ENCODE peak calls at places on chromosomes 4 and X, in nine cellular contexts. V is right cardiac atrium, N is stomach, R is IMR-90, K is brain microvascular endothelial cell, G is PC-3, F is lung, Z is cardiac muscle cell, T is uterus. J is an unnamed sample. For H3K27me3, the result is how much of the 10 kb centered on the place peaks cover.

GRCh38 chrX:123603516-123603915 is 129.3 kb downstream of the THOC2 start:
- DNase-seq in V (no peak), N (no peak), R (no peak), K (no peak), G (no peak), F (no peak), Z (no peak), T (no peak), J (no peak)

GRCh38 chrX:1727531-1728027 is 112.7 kb downstream of the ASMT start:
- DNase-seq in V (no peak), N (no peak), R (no peak), K (peak), G (peak), F (no peak), Z (no peak), T (no peak), J (no peak)

GRCh38 chr4:68021185-68021584 is 57.9 kb upstream of the TMPRSS11A start:
- DNase-seq in V (no peak), N (no peak), R (no peak), K (no peak), G (peak), F (no peak), Z (peak), T (no peak), J (no peak)

GRCh38 chrX:82742351-82742750 is 765.7 kb upstream of the POU3F4 start:
- DNase-seq in V (no peak), N (no peak), R (no peak), K (no peak), G (no peak), F (no peak), Z (no peak), T (no peak), J (no peak)

GRCh38 chr4:6538111-6538510 is 36.9 kb upstream of the MAN2B2 start:
- DNase-seq in V (no peak), N (no peak), R (no peak), K (no peak), G (no peak), F (no peak), Z (no peak), T (no peak), J (no peak)

GRCh38 chrX:16319929-16320328 is 152.6 kb downstream of the MAGEB17 start:
- DNase-seq in V (no peak), N (no peak), R (peak), K (peak), G (no peak), F (no peak), Z (no peak), T (no peak), J (no peak)

GRCh38 chr4:76545161-76545884 is 110.3 kb downstream of the SHROOM3 start:
- DNase-seq in V (no peak), N (no peak), R (peak), K (no peak), G (peak), F (no peak), Z (no peak), T (no peak), J (no peak)

GRCh38 chr4:62018537-62018936 is 818.4 kb downstream of the ADGRL3 start:
- DNase-seq in V (no peak), N (no peak), R (no peak), K (no peak), G (no peak), F (no peak), Z (no peak), T (no peak), J (no peak)

GRCh38 chr4:149441338-149441737 is 374.3 kb downstream of the IQCM start:
- DNase-seq in V (no peak), N (no peak), R (peak), K (peak), G (peak), F (no peak), Z (peak), T (no peak), J (no peak)

GRCh38 chrX:11678174-11678573 is 12.5 kb upstream of the ARHGAP6 start:
- DNase-seq in V (no peak), N (no peak), R (no peak), K (no peak), G (peak), F (no peak), Z (peak), T (peak), J (no peak)

GRCh38 chrX:68828740-68829593 is at the start of gene EFNB1:
- DNase-seq in V (peak), N (peak), R (peak), K (peak), G (peak), F (peak), Z (peak), T (peak), J (peak)

GRCh38 chr4:39205000-39205399 is 22.7 kb downstream of the WDR19 start:
- DNase-seq in V (no peak), N (no peak), R (no peak), K (no peak), G (no peak), F (no peak), Z (peak), T (no peak), J (no peak)

GRCh38 chrX:31318866-31319265 is 247.0 kb upstream of the FTHL17 start:
- DNase-seq in V (no peak), N (no peak), R (no peak), K (no peak), G (no peak), F (no peak), Z (no peak), T (no peak), J (no peak)
- H3K27me3 ChIP-seq in V (under half), N (under half), R (under half), K (under half), G (under half), F (under half), Z (under half), T (under half), J (under half)

GRCh38 chr4:56080384-56080783 is 131.6 kb downstream of the CEP135 start:
- DNase-seq in V (no peak), N (no peak), R (no peak), K (no peak), G (no peak), F (no peak), Z (peak), T (no peak), J (no peak)

GRCh38 chr4:56082809-56083208 is 134.1 kb downstream of the CEP135 start:
- DNase-seq in V (no peak), N (no peak), R (no peak), K (no peak), G (no peak), F (no peak), Z (no peak), T (no peak), J (no peak)

GRCh38 chr4:56078866-56079265 is 130.1 kb downstream of the CEP135 start:
- DNase-seq in V (no peak), N (no peak), R (no peak), K (no peak), G (no peak), F (no peak), Z (no peak), T (no peak), J (no peak)

DNA sequence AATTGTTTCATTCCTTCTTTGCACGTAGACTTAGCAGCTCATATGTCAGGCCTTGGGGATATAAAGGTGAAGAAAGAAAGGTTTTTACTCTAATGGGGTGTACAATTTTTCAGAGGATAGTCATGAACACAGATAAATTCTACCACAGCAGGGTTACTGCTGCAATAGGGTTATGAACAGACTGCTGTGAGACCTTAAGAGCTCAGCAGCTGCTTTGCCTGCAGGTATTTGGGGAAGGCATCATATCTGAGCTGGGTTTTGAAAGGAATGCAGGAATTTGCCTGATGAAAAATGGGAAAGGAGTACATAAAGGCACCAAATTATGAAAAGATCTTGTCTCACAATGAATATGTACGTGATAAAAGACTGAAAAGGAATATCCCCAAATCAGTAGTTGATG is 128.9 kb downstream of the CEP135 start:
- DNase-seq in V (no peak), N (no peak), R (no peak), K (peak), G (no peak), F (no peak), Z (peak), T (no peak), J (no peak)
- H3K27ac ChIP-seq in V (no peak), N (no peak), R (no peak), K (no peak), G (no peak), F (no peak), Z (no peak), T (no peak), J (no peak)

DNA sequence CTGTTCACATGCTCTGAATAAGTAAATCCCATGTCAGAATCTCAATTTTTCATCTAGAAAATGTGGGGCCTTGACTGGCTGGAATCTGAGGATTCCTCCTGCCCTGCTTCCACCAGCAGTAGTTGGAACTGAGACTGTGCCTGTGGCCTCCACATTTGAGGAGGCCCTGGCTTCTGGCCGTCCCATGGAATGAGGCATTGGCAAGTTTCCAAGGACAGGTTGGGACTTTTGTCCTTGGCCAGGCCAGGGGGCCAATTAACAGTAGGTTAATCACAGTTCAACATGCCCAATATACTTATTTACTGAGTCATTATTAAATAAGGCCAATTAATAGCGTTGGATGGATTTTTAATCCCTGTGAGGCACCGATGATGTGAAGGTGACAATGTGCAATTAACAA is 50.2 kb upstream of the GABRE start:
- DNase-seq in V (no peak), N (no peak), R (no peak), K (no peak), G (no peak), F (no peak), Z (no peak), T (no peak), J (peak)
- H3K27me3 ChIP-seq in V (under half), N (under half), R (under half), K (under half), G (under half), F (under half), Z (under half), T (under half), J (under half)

GRCh38 chr4:30718889-30719252 is 1.3 kb upstream of the PCDH7 start:
- DNase-seq in V (peak), N (no peak), R (peak), K (peak), G (peak), F (no peak), Z (peak), T (peak), J (no peak)
- H3K27ac ChIP-seq in V (no peak), N (peak), R (peak), K (no peak), G (no peak), F (peak), Z (peak), T (peak), J (no peak)

GRCh38 chrX:10197597-10198210 is 40.9 kb downstream of the CLCN4 start:
- DNase-seq in V (no peak), N (no peak), R (no peak), K (peak), G (no peak), F (no peak), Z (peak), T (no peak), J (no peak)

GRCh38 chrX:10198254-10198653 is 41.5 kb downstream of the CLCN4 start:
- DNase-seq in V (no peak), N (no peak), R (peak), K (no peak), G (no peak), F (no peak), Z (peak), T (no peak), J (no peak)

GRCh38 chrX:10195947-10196346 is 39.2 kb downstream of the CLCN4 start:
- DNase-seq in V (no peak), N (no peak), R (no peak), K (no peak), G (no peak), F (no peak), Z (no peak), T (no peak), J (no peak)

GRCh38 chrX:10193587-10193986 is 36.8 kb downstream of the CLCN4 start:
- DNase-seq in V (no peak), N (no peak), R (no peak), K (no peak), G (no peak), F (no peak), Z (no peak), T (no peak), J (no peak)

DNA sequence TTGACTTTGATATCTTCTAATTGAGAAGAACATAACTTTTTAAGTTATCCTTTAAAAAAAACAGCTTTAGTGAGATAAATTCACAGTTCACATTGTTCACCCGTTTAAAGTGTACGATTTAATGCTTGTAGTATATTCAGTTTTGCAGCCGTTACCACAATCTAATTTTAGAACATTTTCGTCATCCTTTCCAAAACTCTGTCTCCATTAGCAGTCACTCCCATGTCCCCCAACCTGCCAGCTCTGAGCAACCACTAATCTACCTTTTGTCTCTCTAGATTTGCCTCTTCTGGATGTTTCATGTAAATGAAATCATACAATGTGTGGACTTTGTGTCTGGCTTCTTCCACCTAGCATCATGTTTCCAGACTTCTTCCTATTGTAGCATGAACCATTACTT is 38.6 kb downstream of the CLCN4 start:
- DNase-seq in V (no peak), N (no peak), R (no peak), K (no peak), G (no peak), F (no peak), Z (no peak), T (no peak), J (no peak)
- H3K27me3 ChIP-seq in V (under half), N (under half), R (under half), K (under half), G (under half), F (under half), Z (under half), T (under half), J (under half)